ENCODE peak calls at places on chromosomes 16 and 17, in ten cellular contexts. I is right cardiac atrium, H is lower lobe of right lung, W is neural progenitor cell, A is A549, M is Panc1, D is IMR-90, V is ovary, N is coronary artery, C is transverse colon. K is an unnamed sample.

GRCh38 chr16:47574091-47575054 is 113.2 kb downstream of the PHKB start:
- DNase-seq in I (no peak), H (no peak), W (peak), A (no peak), M (no peak), D (peak), V (no peak), N (no peak), C (no peak), K (no peak)

GRCh38 chr17:67546578-67547527 is 169.8 kb downstream of the PITPNC1 start:
- DNase-seq in I (peak), H (peak), W (no peak), A (no peak), M (no peak), D (peak), V (peak), N (peak), C (peak), K (no peak)

GRCh38 chr17:34616148-34616547 is 36.8 kb downstream of the TMEM132E start:
- DNase-seq in I (no peak), H (no peak), W (peak), A (no peak), M (no peak), D (no peak), V (no peak), N (no peak), C (no peak), K (no peak)

GRCh38 chr16:57023541-57024249 is 34.3 kb downstream of the NLRC5 start:
- DNase-seq in I (no peak), H (no peak), W (no peak), A (no peak), M (no peak), D (no peak), V (no peak), N (no peak), C (no peak), K (no peak)

GRCh38 chr17:39118674-39119419 is 32.6 kb downstream of the PLXDC1 start:
- DNase-seq in I (peak), H (no peak), W (no peak), A (no peak), M (no peak), D (no peak), V (no peak), N (no peak), C (no peak), K (no peak)

GRCh38 chr17:77727216-77727615 is 231.3 kb upstream of the TNRC6C start:
- DNase-seq in I (peak), H (no peak), W (no peak), A (no peak), M (no peak), D (no peak), V (no peak), N (no peak), C (no peak), K (no peak)

GRCh38 chr16:24609740-24610420 is 70.5 kb downstream of the RBBP6 start:
- DNase-seq in I (peak), H (peak), W (peak), A (no peak), M (no peak), D (peak), V (peak), N (no peak), C (peak), K (no peak)

GRCh38 chr16:69563605-69564580 is 1.9 kb upstream of the NFAT5 start:
- DNase-seq in I (no peak), H (no peak), W (peak), A (no peak), M (no peak), D (peak), V (no peak), N (no peak), C (no peak), K (no peak)

GRCh38 chr16:46852130-46852529 is 21.1 kb upstream of the C16orf87 start:
- DNase-seq in I (no peak), H (no peak), W (no peak), A (no peak), M (no peak), D (no peak), V (no peak), N (no peak), C (no peak), K (no peak)

GRCh38 chr17:7555320-7555948 is 3.1 kb upstream of the TNFSF13 start:
- DNase-seq in I (no peak), H (no peak), W (no peak), A (no peak), M (no peak), D (no peak), V (no peak), N (no peak), C (no peak), K (no peak)

GRCh38 chr17:72361892-72362291 is 241.1 kb downstream of the SOX9 start:
- DNase-seq in I (peak), H (no peak), W (no peak), A (no peak), M (no peak), D (peak), V (no peak), N (no peak), C (no peak), K (no peak)

GRCh38 chr17:77209330-77209748 is 68.6 kb downstream of the SEC14L1 start:
- DNase-seq in I (no peak), H (no peak), W (no peak), A (no peak), M (no peak), D (no peak), V (no peak), N (no peak), C (no peak), K (no peak)

GRCh38 chr17:57963149-57963511 is 7.9 kb upstream of the CUEDC1 start:
- DNase-seq in I (no peak), H (no peak), W (no peak), A (no peak), M (no peak), D (no peak), V (no peak), N (no peak), C (no peak), K (no peak)

GRCh38 chr17:9436629-9437028 is 139.0 kb downstream of the STX8 start:
- DNase-seq in I (no peak), H (no peak), W (no peak), A (no peak), M (no peak), D (no peak), V (no peak), N (no peak), C (no peak), K (no peak)

GRCh38 chr16:27657811-27658210 is 107.9 kb downstream of the KATNIP start:
- DNase-seq in I (no peak), H (no peak), W (no peak), A (no peak), M (no peak), D (no peak), V (no peak), N (no peak), C (no peak), K (no peak)

GRCh38 chr17:28499366-28499668 is 6.8 kb upstream of the FOXN1 start:
- DNase-seq in I (peak), H (no peak), W (no peak), A (no peak), M (no peak), D (no peak), V (no peak), N (no peak), C (peak), K (no peak)

GRCh38 chr17:81914103-81914850 is 3.1 kb upstream of the PCYT2 start:
- DNase-seq in I (no peak), H (no peak), W (no peak), A (no peak), M (no peak), D (no peak), V (no peak), N (no peak), C (no peak), K (no peak)

GRCh38 chr16:89565256-89565505 is 4.7 kb downstream of the RPL13 start:
- DNase-seq in I (no peak), H (no peak), W (no peak), A (no peak), M (no peak), D (no peak), V (no peak), N (no peak), C (peak), K (no peak)

GRCh38 chr17:1580979-1581676 is 18.5 kb upstream of the PITPNA start:
- DNase-seq in I (no peak), H (peak), W (no peak), A (no peak), M (no peak), D (no peak), V (no peak), N (no peak), C (peak), K (no peak)

GRCh38 chr17:2237960-2238359 is 65.6 kb downstream of the SMG6 start:
- DNase-seq in I (no peak), H (no peak), W (no peak), A (no peak), M (no peak), D (no peak), V (no peak), N (no peak), C (no peak), K (no peak)

GRCh38 chr16:71409038-71409775 is 32.6 kb downstream of the TLE7 start:
- DNase-seq in I (no peak), H (no peak), W (no peak), A (no peak), M (no peak), D (no peak), V (no peak), N (no peak), C (no peak), K (no peak)

GRCh38 chr17:78923660-78924453 is 1.3 kb downstream of the TIMP2 start:
- DNase-seq in I (peak), H (peak), W (peak), A (peak), M (no peak), D (no peak), V (peak), N (no peak), C (peak), K (no peak)

GRCh38 chr17:39186481-39187002 is 10.9 kb downstream of the CACNB1 start:
- DNase-seq in I (no peak), H (no peak), W (no peak), A (no peak), M (no peak), D (no peak), V (no peak), N (no peak), C (no peak), K (no peak)

GRCh38 chr17:77666881-77667395 is 291.6 kb upstream of the TNRC6C start:
- DNase-seq in I (no peak), H (no peak), W (no peak), A (no peak), M (no peak), D (no peak), V (no peak), N (no peak), C (peak), K (no peak)

GRCh38 chr17:74442670-74443515 is 11.0 kb downstream of the GPRC5C start:
- DNase-seq in I (peak), H (peak), W (peak), A (no peak), M (no peak), D (no peak), V (peak), N (peak), C (peak), K (no peak)

GRCh38 chr17:61808442-61808841 is 54.9 kb downstream of the BRIP1 start:
- DNase-seq in I (no peak), H (no peak), W (no peak), A (no peak), M (no peak), D (no peak), V (no peak), N (no peak), C (no peak), K (no peak)

GRCh38 chr16:52435573-52435972 is 111.4 kb downstream of the TOX3 start:
- DNase-seq in I (no peak), H (no peak), W (peak), A (no peak), M (no peak), D (no peak), V (no peak), N (no peak), C (no peak), K (no peak)

GRCh38 chr17:58614854-58615409 is 76.9 kb downstream of the TEX14 start:
- DNase-seq in I (no peak), H (no peak), W (no peak), A (no peak), M (no peak), D (no peak), V (no peak), N (no peak), C (no peak), K (no peak)

GRCh38 chr16:30903596-30903995 is 7.2 kb downstream of the CTF1 start:
- DNase-seq in I (peak), H (peak), W (no peak), A (no peak), M (no peak), D (no peak), V (no peak), N (no peak), C (no peak), K (no peak)

GRCh38 chr16:17225551-17225950 is 245.2 kb downstream of the XYLT1 start:
- DNase-seq in I (no peak), H (no peak), W (no peak), A (no peak), M (no peak), D (peak), V (no peak), N (no peak), C (no peak), K (no peak)
- H3K4me3 ChIP-seq in I (no peak), H (no peak), W (no peak), A (no peak), M (no peak), D (no peak), V (no peak), N (no peak), C (no peak), K (no peak)

DNA sequence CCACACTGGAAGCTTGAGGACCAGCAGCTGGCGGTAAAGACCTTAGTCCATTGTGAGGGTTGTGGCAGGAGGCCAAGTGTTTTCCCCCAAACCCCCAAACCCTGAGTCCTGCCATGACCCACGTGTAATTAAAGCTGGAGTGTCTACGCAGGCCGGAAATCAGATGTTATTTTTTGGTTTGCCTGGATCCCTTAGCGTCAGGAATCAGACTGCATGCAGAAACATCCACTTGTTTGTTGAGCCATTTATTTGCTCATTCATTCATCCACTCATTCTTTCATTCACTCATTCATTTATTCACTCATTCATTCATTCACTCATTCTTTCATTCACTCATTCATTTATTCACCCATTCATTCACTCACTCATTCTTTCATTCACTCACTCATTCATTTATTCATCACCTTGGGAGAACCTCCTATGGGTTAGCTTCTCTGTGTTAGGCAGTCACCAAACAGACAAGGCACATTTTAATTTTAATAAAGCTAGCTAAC is 313.1 kb downstream of the MAF start:
- DNase-seq in I (no peak), H (no peak), W (no peak), A (no peak), M (no peak), D (no peak), V (no peak), N (no peak), C (no peak), K (no peak)
- H3K27ac ChIP-seq in I (no peak), H (no peak), W (no peak), A (no peak), M (no peak), D (no peak), V (no peak), N (peak), C (no peak), K (no peak)

GRCh38 chr17:45432405-45433113 is at the start of gene ARHGAP27:
- DNase-seq in I (peak), H (peak), W (peak), A (no peak), M (no peak), D (no peak), V (no peak), N (no peak), C (peak), K (no peak)
- H3K4me3 ChIP-seq in I (peak), H (peak), W (peak), A (peak), M (peak), D (peak), V (peak), N (peak), C (peak), K (peak)

GRCh38 chr16:2919511-2920255 is 8.0 kb downstream of the FLYWCH1 start:
- DNase-seq in I (no peak), H (no peak), W (peak), A (peak), M (no peak), D (peak), V (peak), N (no peak), C (peak), K (peak)
- H3K27ac ChIP-seq in I (peak), H (peak), W (no peak), A (no peak), M (no peak), D (no peak), V (no peak), N (peak), C (peak), K (no peak)

GRCh38 chr17:83109386-83109785 is 30.0 kb downstream of the METRNL start:
- DNase-seq in I (no peak), H (no peak), W (no peak), A (no peak), M (no peak), D (no peak), V (no peak), N (no peak), C (no peak), K (no peak)
- H3K4me3 ChIP-seq in I (no peak), H (no peak), W (no peak), A (no peak), M (no peak), D (no peak), V (no peak), N (peak), C (no peak), K (no peak)

GRCh38 chr16:81514041-81514559 is 69.5 kb downstream of the CMIP start:
- DNase-seq in I (peak), H (no peak), W (no peak), A (no peak), M (no peak), D (no peak), V (no peak), N (no peak), C (no peak), K (no peak)

GRCh38 chr16:81515281-81515680 is 70.7 kb downstream of the CMIP start:
- DNase-seq in I (no peak), H (no peak), W (no peak), A (no peak), M (no peak), D (no peak), V (no peak), N (no peak), C (no peak), K (no peak)

GRCh38 chr16:81513204-81514040 is 68.8 kb downstream of the CMIP start:
- DNase-seq in I (peak), H (no peak), W (peak), A (no peak), M (no peak), D (no peak), V (peak), N (no peak), C (no peak), K (no peak)

GRCh38 chr16:81515721-81516120 is 71.1 kb downstream of the CMIP start:
- DNase-seq in I (no peak), H (no peak), W (no peak), A (no peak), M (no peak), D (no peak), V (no peak), N (no peak), C (no peak), K (no peak)

GRCh38 chr16:81514568-81515258 is 70.1 kb downstream of the CMIP start:
- DNase-seq in I (peak), H (no peak), W (no peak), A (no peak), M (no peak), D (no peak), V (no peak), N (no peak), C (no peak), K (no peak)
- H3K27ac ChIP-seq in I (no peak), H (peak), W (no peak), A (peak), M (no peak), D (no peak), V (no peak), N (peak), C (no peak), K (no peak)

GRCh38 chr16:88381820-88382451 is 823 bp upstream of the ZNF469 start:
- DNase-seq in I (peak), H (peak), W (no peak), A (no peak), M (no peak), D (no peak), V (peak), N (no peak), C (no peak), K (no peak)

GRCh38 chr16:88383401-88384221 is 852 bp downstream of the ZNF469 start:
- DNase-seq in I (peak), H (peak), W (peak), A (peak), M (no peak), D (peak), V (peak), N (no peak), C (no peak), K (no peak)

GRCh38 chr16:88380619-88381018 is 2.1 kb upstream of the ZNF469 start:
- DNase-seq in I (no peak), H (no peak), W (no peak), A (no peak), M (no peak), D (no peak), V (peak), N (no peak), C (no peak), K (no peak)

GRCh38 chr16:88384222-88385111 is 1.7 kb downstream of the ZNF469 start:
- DNase-seq in I (peak), H (peak), W (no peak), A (no peak), M (no peak), D (no peak), V (peak), N (no peak), C (no peak), K (no peak)

GRCh38 chr16:88382491-88383400 is at the start of gene ZNF469:
- DNase-seq in I (peak), H (peak), W (peak), A (peak), M (no peak), D (peak), V (peak), N (no peak), C (no peak), K (no peak)
- H3K4me3 ChIP-seq in I (peak), H (peak), W (peak), A (peak), M (peak), D (peak), V (peak), N (peak), C (no peak), K (peak)

GRCh38 chr16:85544668-85545067 is 68.5 kb upstream of the GSE1 start:
- DNase-seq in I (peak), H (no peak), W (no peak), A (no peak), M (no peak), D (no peak), V (no peak), N (no peak), C (no peak), K (no peak)
- H3K27ac ChIP-seq in I (no peak), H (no peak), W (no peak), A (no peak), M (no peak), D (no peak), V (no peak), N (no peak), C (no peak), K (no peak)

DNA sequence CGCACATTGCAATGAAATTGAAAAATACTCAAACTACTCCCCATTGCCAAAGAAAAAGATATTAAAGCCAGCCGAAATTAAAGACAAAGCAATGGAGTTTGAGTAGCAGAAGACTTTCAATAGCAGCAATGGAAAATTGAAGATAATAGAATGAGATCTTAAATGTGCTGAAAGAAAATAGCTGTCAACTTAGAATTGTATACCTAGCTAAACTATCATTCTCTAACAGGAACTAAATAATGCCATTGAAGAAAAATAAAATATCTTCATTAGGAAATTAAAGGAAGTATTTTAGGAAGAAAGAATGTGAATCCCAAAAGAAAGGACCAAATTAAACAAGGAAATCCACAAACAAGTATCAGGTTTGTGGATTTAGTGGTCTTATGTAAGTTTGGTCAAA is 165.6 kb downstream of the USP31 start:
- DNase-seq in I (no peak), H (no peak), W (no peak), A (no peak), M (no peak), D (no peak), V (no peak), N (no peak), C (no peak), K (no peak)
- H3K4me3 ChIP-seq in I (no peak), H (no peak), W (no peak), A (no peak), M (no peak), D (no peak), V (no peak), N (no peak), C (no peak), K (no peak)